ENCODE peak calls at places on chromosomes 7 and 10, in five cellular contexts. K is H9, G is neuronal stem cell, R is IMR-90, D is mesenchymal stem cell. Q is an unnamed sample.

GRCh38 chr7:50270531-50271018 is 33.9 kb upstream of the IKZF1 start:
- DNase-seq in K (no peak), D (no peak), R (no peak), G (no peak), Q (no peak)

GRCh38 chr10:86899128-86899527 is 58.3 kb downstream of the MMRN2 start:
- DNase-seq in K (peak), G (peak), R (no peak), D (no peak), Q (peak)

GRCh38 chr10:91907914-91908357 is 1.4 kb downstream of the FGFBP3 start:
- DNase-seq in G (no peak), K (no peak), D (peak), R (no peak), Q (peak)

GRCh38 chr10:123194056-123194455 is 39.9 kb downstream of the BUB3 start:
- DNase-seq in R (no peak), K (no peak), D (no peak), G (no peak), Q (peak)

GRCh38 chr7:136677456-136678365 is 190.7 kb upstream of the CHRM2 start:
- DNase-seq in K (no peak), R (peak), D (peak), G (no peak), Q (peak)

GRCh38 chr10:32149257-32149955 is 93.2 kb upstream of the KIF5B start:
- DNase-seq in D (peak), R (peak), G (no peak), K (no peak), Q (peak)

GRCh38 chr7:35504365-35504764 is 190.6 kb downstream of the HERPUD2 start:
- DNase-seq in G (no peak), D (no peak), K (no peak), R (no peak), Q (no peak)

GRCh38 chr7:156515911-156516790 is 124.4 kb upstream of the RNF32 start:
- DNase-seq in D (no peak), K (no peak), G (no peak), R (no peak), Q (no peak)

GRCh38 chr7:51299391-51300133 is 17.0 kb downstream of the COBL start:
- DNase-seq in D (no peak), G (no peak), R (no peak), K (no peak), Q (no peak)

GRCh38 chr7:155698633-155699032 is 54.2 kb downstream of the RBM33 start:
- DNase-seq in G (no peak), K (no peak), D (no peak), R (no peak), Q (no peak)

GRCh38 chr7:73622909-73623797 is 1.2 kb downstream of the MLXIPL start:
- DNase-seq in R (no peak), K (peak), D (no peak), G (no peak), Q (peak)

GRCh38 chr7:30555525-30555924 is 39.2 kb upstream of the GARS1 start:
- DNase-seq in K (no peak), G (no peak), D (no peak), R (no peak), Q (no peak)

GRCh38 chr7:117190104-117190503 is 132.8 kb downstream of the WNT2 start:
- DNase-seq in K (no peak), D (no peak), G (no peak), R (no peak), Q (no peak)

GRCh38 chr10:18308600-18308999 is 168.4 kb downstream of the CACNB2 start:
- DNase-seq in G (no peak), R (no peak), D (no peak), K (no peak), Q (no peak)

GRCh38 chr10:81095238-81095637 is 557.5 kb downstream of the SH2D4B start:
- DNase-seq in R (no peak), K (no peak), G (no peak), D (no peak), Q (no peak)

GRCh38 chr7:108499575-108499974 is 26.4 kb downstream of the PNPLA8 start:
- DNase-seq in R (peak), G (no peak), K (no peak), D (peak), Q (no peak)

GRCh38 chr7:85023066-85023687 is 163.7 kb downstream of the SEMA3D start:
- DNase-seq in D (peak), K (no peak), R (peak), G (peak), Q (peak)

GRCh38 chr10:89414879-89415821 is 782 bp downstream of the IFIT5 start:
- DNase-seq in R (peak), D (peak), G (peak), K (peak), Q (peak)

GRCh38 chr7:157339777-157340677 is 3.2 kb downstream of the DNAJB6 start:
- DNase-seq in G (peak), D (peak), K (no peak), R (peak), Q (peak)

GRCh38 chr7:100489824-100490223 is 6.1 kb downstream of the NYAP1 start:
- DNase-seq in G (peak), R (peak), K (peak), D (peak), Q (peak)

GRCh38 chr7:139873593-139874374 is 44.7 kb downstream of the TBXAS1 start:
- DNase-seq in G (no peak), D (no peak), R (no peak), K (no peak), Q (no peak)

GRCh38 chr10:129770286-129770685 is 193.8 kb downstream of the EBF3 start:
- DNase-seq in G (no peak), R (no peak), D (no peak), K (peak), Q (no peak)

GRCh38 chr10:96365571-96365970 is 6.8 kb upstream of the OPALIN start:
- DNase-seq in K (no peak), D (no peak), R (no peak), G (no peak), Q (no peak)

GRCh38 chr7:135177021-135177696 is 6.7 kb upstream of the CYREN start:
- DNase-seq in K (peak), G (no peak), D (no peak), R (no peak), Q (peak)

GRCh38 chr10:13567030-13567429 is 19.7 kb upstream of the PRPF18 start:
- DNase-seq in D (peak), G (no peak), R (no peak), K (no peak), Q (no peak)

GRCh38 chr7:21806388-21806787 is 139.3 kb downstream of the CDCA7L start:
- DNase-seq in D (no peak), K (no peak), G (no peak), R (no peak), Q (no peak)

GRCh38 chr7:27739914-27740448 is at the start of gene TAX1BP1:
- DNase-seq in D (peak), R (peak), G (peak), K (peak), Q (peak)

GRCh38 chr7:27737591-27737990 is 2.4 kb upstream of the TAX1BP1 start:
- DNase-seq in D (no peak), G (no peak), K (no peak), R (no peak), Q (no peak)

GRCh38 chr7:27739301-27739913 is 555 bp upstream of the TAX1BP1 start:
- DNase-seq in D (no peak), R (peak), K (no peak), G (no peak), Q (no peak)

GRCh38 chr7:27737178-27737577 is 2.8 kb upstream of the TAX1BP1 start:
- DNase-seq in K (no peak), D (no peak), G (no peak), R (no peak), Q (no peak)

GRCh38 chr7:27740449-27741086 is 606 bp downstream of the TAX1BP1 start:
- DNase-seq in K (peak), G (peak), R (peak), D (peak), Q (peak)
- H2BK120ac ChIP-seq in K (no peak), G (no peak), R (peak), D (peak), Q (no peak)

DNA sequence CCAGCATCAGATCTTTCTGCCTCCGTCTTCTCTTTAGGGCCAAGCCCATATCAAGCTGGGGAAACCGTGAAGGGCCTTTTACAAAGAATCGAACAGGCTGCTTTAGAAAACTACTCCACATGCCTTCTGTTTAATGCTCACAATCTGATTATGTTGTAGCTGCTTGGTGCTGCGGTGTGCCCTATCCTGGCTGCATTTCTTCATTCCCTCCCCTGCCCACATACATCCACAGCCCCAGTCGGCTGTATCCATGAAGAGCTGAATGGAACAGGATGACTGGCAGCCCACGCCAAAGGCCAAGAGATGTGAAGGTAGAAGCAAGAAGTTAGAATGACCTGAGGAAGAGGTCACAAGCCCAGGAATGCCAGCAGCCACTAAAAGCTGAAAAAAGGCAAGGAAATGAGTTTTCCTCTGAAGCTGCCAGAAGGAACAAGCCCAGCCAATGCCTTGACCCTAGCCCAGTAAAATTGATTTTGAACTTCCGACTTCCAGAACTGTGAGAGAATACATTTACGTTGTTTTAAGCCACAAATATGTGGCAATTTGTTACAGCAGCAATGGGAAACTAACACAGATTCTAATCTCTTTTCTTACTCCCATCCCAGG is 22.2 kb downstream of the TAS2R41 start:
- DNase-seq in D (peak), R (no peak), G (no peak), K (no peak), Q (no peak)
- H2BK120ac ChIP-seq in D (no peak), R (no peak), G (no peak), K (no peak), Q (no peak)

DNA sequence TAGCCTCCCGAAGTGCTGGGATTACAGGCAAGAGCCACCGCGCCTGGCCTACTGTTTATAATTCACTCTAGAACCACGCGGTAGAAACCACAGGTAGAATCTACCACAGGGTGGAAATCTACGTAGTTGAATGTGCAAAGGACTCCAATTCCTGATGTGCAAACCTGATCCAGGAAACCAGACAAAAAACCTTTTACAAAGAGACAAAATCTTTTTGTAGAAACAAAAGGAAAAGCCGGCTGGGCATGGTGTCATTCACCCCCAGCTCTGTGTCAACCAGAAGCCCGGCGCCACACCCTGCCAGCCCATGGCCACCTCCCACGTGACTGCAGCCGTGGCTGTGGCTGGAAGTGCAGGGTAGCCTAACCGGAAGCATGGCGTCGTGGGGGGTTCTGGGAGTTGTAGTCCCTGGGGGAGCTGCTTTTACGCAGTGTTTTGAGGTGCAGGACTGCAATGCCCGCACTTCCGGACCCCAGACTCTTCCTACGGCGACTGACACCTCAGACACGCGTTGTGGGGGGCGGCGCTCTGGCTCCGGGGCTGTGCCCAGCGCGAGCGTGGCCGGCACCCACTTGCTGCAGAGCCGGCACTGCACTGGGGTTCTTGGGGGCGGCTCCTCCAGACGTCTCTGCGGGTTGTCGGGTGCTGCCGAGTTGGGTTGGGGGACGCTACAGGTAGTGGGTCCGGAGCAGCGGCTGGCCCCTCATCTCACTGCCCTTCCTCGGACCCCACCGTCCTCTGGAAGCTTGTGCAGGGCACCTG is 41.5 kb upstream of the RNF216 start:
- DNase-seq in G (peak), R (peak), K (peak), D (peak), Q (peak)
- H2BK120ac ChIP-seq in G (no peak), R (peak), K (no peak), D (peak), Q (no peak)

DNA sequence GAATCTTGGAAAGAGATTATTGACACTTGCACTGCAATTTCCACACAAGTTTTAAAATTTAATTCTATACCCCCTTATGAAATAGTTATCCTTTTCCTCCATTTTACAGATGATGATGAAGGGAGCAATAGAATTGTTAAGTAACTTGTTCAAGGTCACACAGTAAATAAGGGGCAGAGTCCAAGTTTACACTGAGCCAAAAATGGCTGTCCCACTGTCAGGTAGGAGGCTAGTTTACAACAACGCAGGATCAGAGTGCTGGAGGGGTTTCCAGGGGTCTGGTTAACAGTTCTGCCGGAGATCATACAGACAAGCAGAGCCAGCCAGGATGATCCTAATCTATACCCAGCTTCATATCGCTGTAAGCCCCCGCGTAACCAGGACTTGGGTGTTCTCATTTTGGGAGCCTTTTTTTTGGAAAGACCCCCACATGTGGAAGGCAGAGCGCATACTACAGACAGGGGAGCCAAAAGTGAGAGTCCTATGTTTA is 566 bp upstream of the UNC5B start:
- DNase-seq in D (no peak), G (no peak), K (no peak), R (no peak), Q (no peak)
- H2BK120ac ChIP-seq in D (peak), G (no peak), K (no peak), R (peak), Q (no peak)

DNA sequence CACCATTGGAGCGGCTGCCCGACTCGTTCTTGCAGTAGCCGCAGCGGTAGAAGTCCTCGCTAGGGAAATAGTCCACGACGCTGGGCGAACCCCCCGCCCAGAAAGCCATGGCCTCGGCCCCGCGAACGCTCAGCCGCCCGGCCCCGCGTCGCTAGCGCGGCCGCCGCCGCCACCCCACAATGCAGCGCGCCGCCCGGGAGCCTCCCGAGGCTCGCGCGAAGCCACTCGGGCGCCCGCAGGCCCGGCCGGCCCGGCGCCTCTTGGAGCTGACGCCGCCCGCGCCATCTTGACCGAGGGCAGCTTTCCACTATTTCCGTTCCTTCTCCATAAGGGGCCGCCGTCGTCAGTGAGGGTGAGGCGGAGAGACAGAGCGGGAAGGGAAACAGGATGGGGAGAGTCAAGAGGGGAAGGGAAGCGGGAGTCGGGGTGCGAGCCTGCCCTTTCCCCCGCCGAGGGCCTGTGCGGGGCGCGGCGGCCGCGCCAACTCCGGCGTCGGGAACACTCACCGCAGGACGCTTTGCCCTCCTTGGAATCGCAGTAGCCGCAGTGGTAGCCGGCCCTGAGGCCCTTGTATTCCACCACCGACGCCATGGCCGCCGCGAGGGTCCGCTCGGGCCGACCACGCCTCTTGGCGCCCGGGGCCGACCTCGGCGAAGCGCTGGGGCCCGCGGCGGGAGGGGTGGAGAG is at the start of gene ATE1:
- DNase-seq in K (peak), D (peak), G (peak), R (peak), Q (peak)
- H2BK120ac ChIP-seq in K (no peak), D (peak), G (peak), R (peak), Q (no peak)

Q was measured in mesendoderm.